ENCODE peak calls at places on chromosomes 7 and 10, in nine cellular contexts. D, L, N, V, U, P, K, M and H are unnamed samples.

GRCh38 chr7:137583199-137583598 is 239.7 kb upstream of the PTN start:
- DNase-seq in M (no peak), V (no peak), L (no peak), P (no peak), D (no peak), N (no peak), K (no peak), U (no peak), H (no peak)

GRCh38 chr7:113775401-113775800 is 143.4 kb downstream of the PPP1R3A start:
- DNase-seq in K (no peak), N (no peak), M (no peak), V (no peak), D (no peak), L (no peak), P (no peak), U (no peak), H (no peak)

GRCh38 chr10:35059486-35059885 is 30.7 kb downstream of the CUL2 start:
- DNase-seq in V (no peak), M (no peak), U (no peak), P (no peak), L (no peak), N (no peak), D (no peak), K (no peak), H (no peak)

GRCh38 chr10:79028056-79028430 is 40.7 kb upstream of the ZMIZ1 start:
- DNase-seq in D (no peak), V (no peak), N (no peak), L (no peak), K (no peak), U (no peak), M (no peak), P (no peak), H (no peak)

GRCh38 chr10:76287856-76288255 is 856.4 kb downstream of the LRMDA start:
- DNase-seq in K (no peak), U (no peak), M (no peak), L (no peak), P (no peak), V (no peak), D (no peak), N (no peak), H (no peak)

GRCh38 chr10:29471483-29471859 is 163.3 kb downstream of the SVIL start:
- DNase-seq in V (no peak), K (no peak), P (no peak), L (no peak), M (no peak), N (no peak), D (no peak), U (peak), H (no peak)

GRCh38 chr7:46150202-46150601 is 229.1 kb upstream of the IGFBP3 start:
- DNase-seq in D (no peak), U (no peak), M (no peak), V (no peak), L (no peak), K (no peak), P (no peak), N (no peak), H (no peak)

GRCh38 chr10:70931168-70931805 is 42.9 kb upstream of the PCBD1 start:
- DNase-seq in N (no peak), L (no peak), M (no peak), D (no peak), K (peak), P (no peak), V (no peak), U (peak), H (peak)

GRCh38 chr7:154375956-154376355 is 323.8 kb downstream of the DPP6 start:
- DNase-seq in D (no peak), P (no peak), M (no peak), U (no peak), L (no peak), N (no peak), K (no peak), V (no peak), H (no peak)

GRCh38 chr7:23373151-23374004 is 74.2 kb downstream of the MALSU1 start:
- DNase-seq in P (peak), V (no peak), D (no peak), N (no peak), K (no peak), L (peak), M (no peak), U (no peak), H (no peak)

GRCh38 chr7:96548664-96549063 is 161.0 kb downstream of the SEM1 start:
- DNase-seq in U (no peak), K (no peak), V (no peak), N (no peak), L (no peak), P (no peak), M (no peak), D (no peak), H (peak)

GRCh38 chr7:25308246-25308645 is 80.0 kb upstream of the NPVF start:
- DNase-seq in L (no peak), M (no peak), N (no peak), K (no peak), D (no peak), P (no peak), U (no peak), V (no peak), H (no peak)

GRCh38 chr10:101777085-101777856 is 1.4 kb upstream of the FGF8 start:
- DNase-seq in L (no peak), K (no peak), P (no peak), N (no peak), V (no peak), M (no peak), U (no peak), D (no peak), H (no peak)

GRCh38 chr10:110007171-110007700 is 548 bp upstream of the ADD3 start:
- DNase-seq in K (no peak), V (peak), N (peak), D (no peak), M (no peak), U (no peak), L (no peak), P (peak), H (peak)

GRCh38 chr7:105015631-105015965 is 1.6 kb downstream of the KMT2E start:
- DNase-seq in D (no peak), U (no peak), N (peak), P (no peak), M (no peak), L (no peak), K (no peak), V (no peak), H (no peak)

GRCh38 chr10:5736591-5736990 is 52.0 kb downstream of the TASOR2 start:
- DNase-seq in V (no peak), D (no peak), N (no peak), L (no peak), M (no peak), P (no peak), K (no peak), U (no peak), H (no peak)

GRCh38 chr10:87925570-87925969 is 62.1 kb downstream of the PTEN start:
- DNase-seq in P (no peak), M (no peak), U (no peak), K (no peak), N (no peak), V (no peak), D (no peak), L (no peak), H (peak)

GRCh38 chr7:111855161-111855841 is 293.0 kb upstream of the IMMP2L start:
- DNase-seq in U (peak), L (no peak), M (no peak), V (no peak), P (peak), N (no peak), K (peak), D (no peak), H (peak)
- TF ChIP-seq CTCF in U (peak), L (peak), M (peak), V (no peak), P (peak), N (no peak), K (no peak), D (peak), H (peak)

GRCh38 chr7:29154076-29154475 is 7.7 kb upstream of the CPVL start:
- DNase-seq in U (no peak), N (no peak), M (no peak), L (no peak), P (no peak), K (no peak), D (no peak), V (no peak), H (no peak)

GRCh38 chr7:29161226-29161625 is 14.9 kb upstream of the CPVL start:
- DNase-seq in K (no peak), M (no peak), P (no peak), L (no peak), V (no peak), U (no peak), D (no peak), N (no peak), H (no peak)

GRCh38 chr7:29160080-29160479 is 13.7 kb upstream of the CPVL start:
- DNase-seq in D (no peak), U (no peak), M (no peak), V (no peak), N (no peak), L (no peak), K (no peak), P (no peak), H (no peak)

GRCh38 chr7:29158748-29159147 is 12.4 kb upstream of the CPVL start:
- DNase-seq in V (no peak), K (no peak), N (no peak), M (no peak), U (no peak), D (no peak), P (no peak), L (no peak), H (no peak)

GRCh38 chr7:29156798-29157461 is 10.6 kb upstream of the CPVL start:
- DNase-seq in K (no peak), V (no peak), N (no peak), U (no peak), D (no peak), P (no peak), L (no peak), M (no peak), H (no peak)
- TF ChIP-seq CTCF in K (no peak), V (no peak), N (no peak), U (no peak), D (no peak), P (no peak), L (no peak), M (no peak), H (peak)

DNA sequence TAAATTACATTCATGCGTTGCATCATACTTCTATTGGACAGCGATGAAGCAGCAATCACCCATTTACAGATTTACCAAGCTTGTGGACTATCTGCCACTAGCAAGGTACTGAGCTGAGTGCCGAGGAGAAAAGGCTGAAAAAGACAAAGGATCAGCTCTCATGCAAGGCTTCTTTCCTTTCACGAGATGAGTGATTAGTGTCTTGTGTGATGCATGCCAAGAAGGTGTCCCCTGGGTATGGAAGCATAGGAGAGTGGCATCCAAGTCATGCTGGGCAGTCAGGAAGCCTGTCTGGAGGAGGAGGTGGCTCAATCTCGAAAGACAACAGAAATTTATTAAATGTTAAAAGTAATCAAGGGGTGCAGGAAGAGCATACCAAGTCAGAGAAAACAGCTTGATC is 40.9 kb downstream of the ACSM6 start:
- DNase-seq in K (no peak), U (no peak), L (no peak), M (no peak), D (no peak), P (no peak), N (no peak), V (no peak), H (no peak)
- TF ChIP-seq CTCF in K (no peak), U (no peak), L (no peak), M (no peak), D (no peak), P (no peak), N (no peak), V (no peak), H (no peak)

DNA sequence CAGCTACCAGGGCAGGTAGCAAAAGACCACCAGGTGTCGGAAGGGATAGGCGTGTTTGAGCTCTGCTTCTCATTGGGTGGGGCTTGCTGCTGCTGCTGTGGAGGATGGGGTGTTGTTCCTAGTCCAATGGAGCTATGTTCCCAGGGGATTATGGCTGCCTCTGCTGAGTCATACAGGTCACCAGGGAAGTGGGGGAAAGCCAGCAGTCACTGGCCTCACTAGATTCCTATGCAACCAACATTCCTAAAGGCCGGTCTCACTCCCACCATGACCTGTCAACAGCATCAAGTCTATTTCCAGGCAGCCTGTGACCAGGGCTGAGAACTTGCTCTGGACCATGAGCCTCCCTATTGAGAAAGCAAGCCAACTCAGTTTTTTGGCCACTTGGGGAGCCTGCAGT is 1160.8 kb downstream of the REEP3 start:
- DNase-seq in K (no peak), V (no peak), P (no peak), L (no peak), M (no peak), U (no peak), N (no peak), D (no peak), H (no peak)
- TF ChIP-seq CTCF in K (no peak), V (no peak), P (no peak), L (no peak), M (no peak), U (no peak), N (no peak), D (no peak), H (no peak)

DNA sequence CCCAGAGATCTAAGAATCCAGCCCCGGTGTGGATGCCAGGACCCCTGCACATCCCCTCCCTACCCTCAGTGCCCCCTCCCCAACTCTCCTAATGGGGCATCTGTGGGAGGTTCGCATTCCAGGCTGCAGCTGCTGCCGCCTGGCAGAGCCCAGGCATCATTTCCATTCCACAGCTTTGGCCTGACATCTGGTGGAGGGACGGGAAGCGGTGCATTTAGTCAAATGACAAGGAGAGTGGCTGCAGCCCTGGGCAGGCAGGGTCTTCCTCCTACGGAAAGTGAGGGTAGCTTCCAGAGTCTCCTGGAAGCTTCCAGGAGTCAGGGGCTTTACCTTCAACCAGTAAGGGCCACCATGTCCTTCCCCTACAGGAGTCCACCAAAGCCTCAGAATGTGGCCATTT is 30.8 kb downstream of the PRLHR start:
- DNase-seq in P (no peak), U (peak), M (no peak), D (no peak), L (no peak), K (no peak), V (no peak), N (no peak), H (no peak)
- TF ChIP-seq CTCF in P (no peak), U (peak), M (no peak), D (no peak), L (no peak), K (peak), V (no peak), N (no peak), H (no peak)